ENCODE peak calls at places on chromosome 6, in ten cellular contexts. One of them, this sample, is unnamed.
A peak's percentile ranks its signal among the peaks of the same experiment; 100 is the strongest.

GRCh38 chr6:1003394-1004160 is 308.3 kb upstream of the FOXQ1 start:
- DNase-seq in HCT116: no peak
- DNase-seq in mucosa of descending colon: no peak
- DNase-seq in neural progenitor cell: no peak
- DNase-seq in prostate gland: no peak
- DNase-seq in cardiac muscle cell: no peak
- DNase-seq in brain microvascular endothelial cell: no peak
- DNase-seq in lower lobe of right lung: no peak
- DNase-seq in uterus: no peak
- DNase-seq in astrocyte of the spinal cord: no peak
- DNase-seq in this sample: no peak

GRCh38 chr6:41489284-41489851 is 56.8 kb upstream of the FOXP4 start:
- DNase-seq in HCT116: no peak
- DNase-seq in neural progenitor cell: no peak
- DNase-seq in uterus: no peak
- DNase-seq in lower lobe of right lung: no peak
- DNase-seq in astrocyte of the spinal cord: peak; percentile 73
- DNase-seq in prostate gland: no peak
- DNase-seq in cardiac muscle cell: peak; percentile 60
- DNase-seq in mucosa of descending colon: no peak
- DNase-seq in brain microvascular endothelial cell: no peak
- DNase-seq in this sample: peak; percentile 82

GRCh38 chr6:42099340-42100028 is 42.9 kb downstream of the C6orf132 start:
- DNase-seq in brain microvascular endothelial cell: peak; percentile 53
- DNase-seq in prostate gland: peak; percentile 86
- DNase-seq in uterus: peak; percentile 39
- DNase-seq in HCT116: no peak
- DNase-seq in mucosa of descending colon: peak; percentile 78
- DNase-seq in lower lobe of right lung: peak; percentile 85
- DNase-seq in neural progenitor cell: no peak
- DNase-seq in cardiac muscle cell: peak; percentile 72
- DNase-seq in astrocyte of the spinal cord: peak; percentile 64
- DNase-seq in this sample: no peak

GRCh38 chr6:39425346-39426056 is 103.0 kb upstream of the KCNK16 start:
- DNase-seq in brain microvascular endothelial cell: no peak
- DNase-seq in mucosa of descending colon: no peak
- DNase-seq in neural progenitor cell: no peak
- DNase-seq in prostate gland: no peak
- DNase-seq in uterus: no peak
- DNase-seq in HCT116: no peak
- DNase-seq in lower lobe of right lung: no peak
- DNase-seq in cardiac muscle cell: peak; percentile 40
- DNase-seq in astrocyte of the spinal cord: no peak
- DNase-seq in this sample: no peak

GRCh38 chr6:124960757-124961467 is 1.3 kb upstream of the RNF217 start:
- DNase-seq in neural progenitor cell: no peak
- DNase-seq in HCT116: no peak
- DNase-seq in uterus: no peak
- DNase-seq in astrocyte of the spinal cord: peak; percentile 24
- DNase-seq in lower lobe of right lung: no peak
- DNase-seq in brain microvascular endothelial cell: no peak
- DNase-seq in prostate gland: no peak
- DNase-seq in mucosa of descending colon: no peak
- DNase-seq in cardiac muscle cell: no peak
- DNase-seq in this sample: no peak

GRCh38 chr6:108947114-108947854 is 99.1 kb downstream of the ARMC2 start:
- DNase-seq in uterus: no peak
- DNase-seq in brain microvascular endothelial cell: peak; percentile 89
- DNase-seq in neural progenitor cell: no peak
- DNase-seq in cardiac muscle cell: peak; percentile 88
- DNase-seq in mucosa of descending colon: no peak
- DNase-seq in prostate gland: peak; percentile 80
- DNase-seq in lower lobe of right lung: no peak
- DNase-seq in astrocyte of the spinal cord: peak; percentile 83
- DNase-seq in HCT116: no peak
- DNase-seq in this sample: peak; percentile 57

GRCh38 chr6:151869787-151870186 is 62.3 kb downstream of the ESR1 start:
- DNase-seq in neural progenitor cell: no peak
- DNase-seq in brain microvascular endothelial cell: no peak
- DNase-seq in uterus: no peak
- DNase-seq in cardiac muscle cell: peak; percentile 1
- DNase-seq in prostate gland: no peak
- DNase-seq in astrocyte of the spinal cord: no peak
- DNase-seq in mucosa of descending colon: no peak
- DNase-seq in lower lobe of right lung: no peak
- DNase-seq in HCT116: no peak
- DNase-seq in this sample: no peak

GRCh38 chr6:74073429-74073828 is 377.4 kb downstream of the CD109 start:
- DNase-seq in cardiac muscle cell: peak; percentile 36
- DNase-seq in lower lobe of right lung: no peak
- DNase-seq in uterus: no peak
- DNase-seq in neural progenitor cell: no peak
- DNase-seq in astrocyte of the spinal cord: peak; percentile 47
- DNase-seq in HCT116: peak; percentile 19
- DNase-seq in brain microvascular endothelial cell: peak; percentile 73
- DNase-seq in mucosa of descending colon: no peak
- DNase-seq in prostate gland: no peak
- DNase-seq in this sample: no peak

GRCh38 chr6:72149715-72150114 is 263.4 kb downstream of the RIMS1 start:
- DNase-seq in uterus: no peak
- DNase-seq in lower lobe of right lung: no peak
- DNase-seq in cardiac muscle cell: no peak
- DNase-seq in mucosa of descending colon: no peak
- DNase-seq in brain microvascular endothelial cell: no peak
- DNase-seq in HCT116: no peak
- DNase-seq in astrocyte of the spinal cord: peak; percentile 10
- DNase-seq in neural progenitor cell: no peak
- DNase-seq in prostate gland: no peak
- DNase-seq in this sample: no peak

GRCh38 chr6:12709116-12709515 is 7.5 kb upstream of the PHACTR1 start:
- DNase-seq in brain microvascular endothelial cell: peak; percentile 43
- DNase-seq in astrocyte of the spinal cord: peak; percentile 48
- DNase-seq in cardiac muscle cell: peak; percentile 67
- DNase-seq in lower lobe of right lung: no peak
- DNase-seq in HCT116: no peak
- DNase-seq in prostate gland: no peak
- DNase-seq in uterus: no peak
- DNase-seq in mucosa of descending colon: no peak
- DNase-seq in neural progenitor cell: no peak
- DNase-seq in this sample: peak; percentile 6

GRCh38 chr6:105755885-105756284 is 330.3 kb upstream of the PRDM1 start:
- DNase-seq in neural progenitor cell: no peak
- DNase-seq in brain microvascular endothelial cell: no peak
- DNase-seq in prostate gland: no peak
- DNase-seq in HCT116: no peak
- DNase-seq in mucosa of descending colon: no peak
- DNase-seq in lower lobe of right lung: no peak
- DNase-seq in cardiac muscle cell: no peak
- DNase-seq in uterus: no peak
- DNase-seq in astrocyte of the spinal cord: no peak
- DNase-seq in this sample: no peak

GRCh38 chr6:166677941-166678340 is 50.9 kb upstream of the RPS6KA2 start:
- DNase-seq in mucosa of descending colon: no peak
- DNase-seq in cardiac muscle cell: no peak
- DNase-seq in uterus: no peak
- DNase-seq in lower lobe of right lung: no peak
- DNase-seq in prostate gland: no peak
- DNase-seq in neural progenitor cell: no peak
- DNase-seq in HCT116: no peak
- DNase-seq in astrocyte of the spinal cord: no peak
- DNase-seq in brain microvascular endothelial cell: no peak
- DNase-seq in this sample: no peak

GRCh38 chr6:158226655-158227512 is 58.7 kb downstream of the GTF2H5 start:
- DNase-seq in prostate gland: no peak
- DNase-seq in neural progenitor cell: no peak
- DNase-seq in brain microvascular endothelial cell: no peak
- DNase-seq in uterus: no peak
- DNase-seq in cardiac muscle cell: no peak
- DNase-seq in astrocyte of the spinal cord: no peak
- DNase-seq in mucosa of descending colon: peak; percentile 52
- DNase-seq in lower lobe of right lung: no peak
- DNase-seq in HCT116: no peak
- DNase-seq in this sample: no peak

GRCh38 chr6:99611148-99611547 is 4.5 kb downstream of the PRDM13 start:
- DNase-seq in neural progenitor cell: peak; percentile 13
- DNase-seq in lower lobe of right lung: no peak
- DNase-seq in astrocyte of the spinal cord: no peak
- DNase-seq in mucosa of descending colon: no peak
- DNase-seq in HCT116: no peak
- DNase-seq in uterus: no peak
- DNase-seq in cardiac muscle cell: no peak
- DNase-seq in prostate gland: no peak
- DNase-seq in brain microvascular endothelial cell: no peak
- DNase-seq in this sample: no peak

GRCh38 chr6:99613398-99613704 is 6.7 kb downstream of the PRDM13 start:
- DNase-seq in mucosa of descending colon: peak; percentile 64
- DNase-seq in prostate gland: no peak
- DNase-seq in brain microvascular endothelial cell: no peak
- DNase-seq in HCT116: no peak
- DNase-seq in cardiac muscle cell: peak; percentile 50
- DNase-seq in uterus: no peak
- DNase-seq in neural progenitor cell: peak; percentile 89
- DNase-seq in lower lobe of right lung: peak; percentile 54
- DNase-seq in astrocyte of the spinal cord: no peak
- DNase-seq in this sample: no peak

GRCh38 chr6:99614430-99615161 is 8.0 kb downstream of the PRDM13 start:
- DNase-seq in brain microvascular endothelial cell: no peak
- DNase-seq in lower lobe of right lung: peak; percentile 51
- DNase-seq in mucosa of descending colon: peak; percentile 40
- DNase-seq in astrocyte of the spinal cord: no peak
- DNase-seq in HCT116: no peak
- DNase-seq in neural progenitor cell: peak; percentile 76
- DNase-seq in cardiac muscle cell: no peak
- DNase-seq in uterus: no peak
- DNase-seq in prostate gland: no peak
- DNase-seq in this sample: no peak

GRCh38 chr6:99612551-99613397 is 6.1 kb downstream of the PRDM13 start:
- DNase-seq in brain microvascular endothelial cell: no peak
- DNase-seq in HCT116: no peak
- DNase-seq in cardiac muscle cell: no peak
- DNase-seq in neural progenitor cell: peak; percentile 51
- DNase-seq in prostate gland: no peak
- DNase-seq in mucosa of descending colon: no peak
- DNase-seq in astrocyte of the spinal cord: no peak
- DNase-seq in lower lobe of right lung: no peak
- DNase-seq in uterus: no peak
- DNase-seq in this sample: no peak

GRCh38 chr6:99613705-99614429 is 7.2 kb downstream of the PRDM13 start:
- DNase-seq in brain microvascular endothelial cell: no peak
- DNase-seq in astrocyte of the spinal cord: no peak
- DNase-seq in cardiac muscle cell: no peak
- DNase-seq in mucosa of descending colon: peak; percentile 50
- DNase-seq in HCT116: no peak
- DNase-seq in lower lobe of right lung: peak; percentile 46
- DNase-seq in prostate gland: no peak
- DNase-seq in neural progenitor cell: peak; percentile 75
- DNase-seq in uterus: no peak
- DNase-seq in this sample: no peak
- H3K4me3 ChIP-seq in brain microvascular endothelial cell: peak overlapping the region; percentile 5
- H3K4me3 ChIP-seq in astrocyte of the spinal cord: no peak overlapping the region
- H3K4me3 ChIP-seq in cardiac muscle cell: peak overlapping the region; percentile 36
- H3K4me3 ChIP-seq in mucosa of descending colon: no peak overlapping the region
- H3K4me3 ChIP-seq in HCT116: no peak overlapping the region
- H3K4me3 ChIP-seq in lower lobe of right lung: peak overlapping the region; percentile 54
- H3K4me3 ChIP-seq in prostate gland: peak overlapping the region; percentile 14
- H3K4me3 ChIP-seq in neural progenitor cell: peak overlapping the region; percentile 42
- H3K4me3 ChIP-seq in uterus: no peak overlapping the region
- H3K4me3 ChIP-seq in this sample: peak overlapping the region; percentile 24

DNA sequence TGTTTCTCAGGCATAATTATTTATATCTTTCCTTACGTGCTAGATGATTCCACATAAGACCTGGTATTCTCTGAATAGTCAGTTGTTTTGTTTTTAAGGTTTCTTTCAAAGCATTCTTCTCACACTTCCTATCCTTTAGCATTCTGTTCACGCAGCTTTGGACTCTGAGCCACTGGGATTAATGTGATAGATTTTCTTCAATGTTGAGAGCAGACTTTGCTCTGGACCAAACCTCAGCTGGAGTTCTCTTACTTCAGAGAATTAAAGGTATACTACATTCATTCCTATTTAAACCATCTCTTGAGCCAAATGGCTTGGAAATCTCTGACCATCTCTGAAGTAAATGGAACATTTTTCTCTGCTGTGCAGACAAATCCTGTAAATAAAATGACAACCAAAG is 70.7 kb upstream of the TRAF3IP2 start:
- DNase-seq in neural progenitor cell: peak; percentile 57
- DNase-seq in cardiac muscle cell: no peak
- DNase-seq in lower lobe of right lung: no peak
- DNase-seq in mucosa of descending colon: no peak
- DNase-seq in astrocyte of the spinal cord: no peak
- DNase-seq in HCT116: no peak
- DNase-seq in prostate gland: no peak
- DNase-seq in brain microvascular endothelial cell: no peak
- DNase-seq in uterus: no peak
- DNase-seq in this sample: no peak
- TF ChIP-seq CTCF in neural progenitor cell: no peak
- TF ChIP-seq CTCF in cardiac muscle cell: no peak
- TF ChIP-seq CTCF in lower lobe of right lung: no peak
- TF ChIP-seq CTCF in mucosa of descending colon: no peak
- TF ChIP-seq CTCF in astrocyte of the spinal cord: no peak
- TF ChIP-seq CTCF in HCT116: no peak
- TF ChIP-seq CTCF in prostate gland: no peak
- TF ChIP-seq CTCF in brain microvascular endothelial cell: no peak
- TF ChIP-seq CTCF in uterus: no peak
- TF ChIP-seq CTCF in this sample: no peak

GRCh38 chr6:117729613-117730012 is 54.3 kb downstream of the NUS1 start:
- DNase-seq in brain microvascular endothelial cell: no peak
- DNase-seq in cardiac muscle cell: no peak
- DNase-seq in prostate gland: no peak
- DNase-seq in mucosa of descending colon: no peak
- DNase-seq in neural progenitor cell: no peak
- DNase-seq in HCT116: no peak
- DNase-seq in uterus: no peak
- DNase-seq in astrocyte of the spinal cord: no peak
- DNase-seq in lower lobe of right lung: no peak
- DNase-seq in this sample: no peak
- H3K4me3 ChIP-seq in brain microvascular endothelial cell: no peak overlapping the region
- H3K4me3 ChIP-seq in cardiac muscle cell: no peak overlapping the region
- H3K4me3 ChIP-seq in prostate gland: no peak overlapping the region
- H3K4me3 ChIP-seq in mucosa of descending colon: no peak overlapping the region
- H3K4me3 ChIP-seq in neural progenitor cell: no peak overlapping the region
- H3K4me3 ChIP-seq in HCT116: no peak overlapping the region
- H3K4me3 ChIP-seq in uterus: no peak overlapping the region
- H3K4me3 ChIP-seq in astrocyte of the spinal cord: no peak overlapping the region
- H3K4me3 ChIP-seq in lower lobe of right lung: no peak overlapping the region
- H3K4me3 ChIP-seq in this sample: no peak overlapping the region

DNA sequence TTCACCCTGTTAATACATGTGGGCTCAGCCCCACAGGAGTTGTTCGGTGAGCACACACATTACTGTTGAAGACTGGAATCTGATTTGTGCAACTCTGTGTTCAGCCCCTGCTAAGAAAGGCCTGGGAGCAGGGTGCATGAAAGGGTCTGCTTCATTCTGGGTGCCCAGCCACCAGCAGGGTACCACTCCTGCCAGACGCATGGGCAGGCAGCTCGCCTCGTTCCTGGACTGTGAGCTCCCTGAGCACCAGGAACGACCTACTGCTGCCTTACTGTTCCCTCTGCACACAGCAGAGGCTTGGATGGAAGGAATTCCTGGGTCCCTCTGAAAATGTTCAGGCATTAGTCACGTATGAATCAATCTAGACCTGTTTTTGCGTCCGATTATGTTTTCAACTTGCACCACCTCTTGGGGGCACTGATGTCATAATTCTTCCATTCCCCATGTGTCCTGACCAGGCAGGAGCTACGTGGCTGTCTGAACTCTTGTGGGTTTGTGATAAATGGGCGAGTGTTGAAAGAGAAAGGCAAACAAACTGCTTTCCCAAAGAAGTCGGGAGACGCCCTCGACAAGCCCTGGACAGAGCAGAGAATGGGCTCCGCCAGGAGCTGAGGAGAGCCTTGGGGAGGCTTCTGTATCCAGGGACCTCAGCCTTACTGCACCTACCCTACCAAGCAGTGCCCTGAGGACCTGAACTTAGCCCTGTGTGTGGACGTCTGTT is 123.9 kb downstream of the LY86 start:
- DNase-seq in uterus: no peak
- DNase-seq in prostate gland: no peak
- DNase-seq in lower lobe of right lung: peak; percentile 64
- DNase-seq in neural progenitor cell: no peak
- DNase-seq in astrocyte of the spinal cord: peak; percentile 79
- DNase-seq in HCT116: peak; percentile 38
- DNase-seq in mucosa of descending colon: peak; percentile 65
- DNase-seq in brain microvascular endothelial cell: peak; percentile 73
- DNase-seq in cardiac muscle cell: peak; percentile 85
- DNase-seq in this sample: no peak
- TF ChIP-seq CTCF in uterus: no peak
- TF ChIP-seq CTCF in prostate gland: no peak
- TF ChIP-seq CTCF in lower lobe of right lung: no peak
- TF ChIP-seq CTCF in neural progenitor cell: no peak
- TF ChIP-seq CTCF in astrocyte of the spinal cord: no peak
- TF ChIP-seq CTCF in HCT116: no peak
- TF ChIP-seq CTCF in mucosa of descending colon: no peak
- TF ChIP-seq CTCF in brain microvascular endothelial cell: no peak
- TF ChIP-seq CTCF in cardiac muscle cell: peak; percentile 6
- TF ChIP-seq CTCF in this sample: no peak

This sample was measured in HFF-Myc.